ENCODE peak calls at places on chromosome 20, in four cellular contexts. Z is adrenal gland, Y is tibial nerve, P is fibroblast of lung. T is an unnamed sample. For H3K4me1, the result is how much of the 10 kb centered on the place peaks cover.

GRCh38 chr20:45432294-45432693 is 16.4 kb downstream of the PIGT start:
- DNase-seq in P (no peak), Z (no peak), Y (no peak), T (no peak)

GRCh38 chr20:21512634-21513180 is 1.2 kb downstream of the NKX2-2 start:
- DNase-seq in Y (no peak), P (no peak), Z (no peak), T (no peak)

GRCh38 chr20:46220808-46221207 is 87.5 kb downstream of the CDH22 start:
- DNase-seq in P (no peak), Y (no peak), Z (no peak), T (peak)

GRCh38 chr20:20022498-20022897 is 5.3 kb downstream of the NAA20 start:
- DNase-seq in Y (no peak), P (no peak), Z (no peak), T (no peak)

GRCh38 chr20:41183391-41183790 is 46.0 kb downstream of the PLCG1 start:
- DNase-seq in Z (peak), P (no peak), Y (no peak), T (no peak)

GRCh38 chr20:60214901-60215522 is 256.8 kb downstream of the CDH26 start:
- DNase-seq in Z (no peak), P (no peak), Y (no peak), T (no peak)

GRCh38 chr20:50399917-50400704 is 110.1 kb upstream of the PTPN1 start:
- DNase-seq in Z (no peak), P (no peak), Y (no peak), T (no peak)

GRCh38 chr20:51385941-51386530 is 156.5 kb downstream of the NFATC2 start:
- DNase-seq in Z (no peak), Y (no peak), P (peak), T (peak)

GRCh38 chr20:44247676-44248419 is 740 bp downstream of the GDAP1L1 start:
- DNase-seq in P (peak), Z (peak), Y (no peak), T (peak)

GRCh38 chr20:51569815-51570741 is 27.6 kb upstream of the NFATC2 start:
- DNase-seq in Y (no peak), Z (no peak), P (peak), T (no peak)

GRCh38 chr20:4521170-4521968 is 200.3 kb upstream of the PRND start:
- DNase-seq in P (no peak), Z (no peak), Y (no peak), T (no peak)

GRCh38 chr20:63138855-63139341 is 77.0 kb downstream of the YTHDF1 start:
- DNase-seq in P (peak), Y (no peak), Z (no peak), T (no peak)

GRCh38 chr20:1086273-1087213 is 31.9 kb upstream of the PSMF1 start:
- DNase-seq in Y (no peak), P (no peak), Z (no peak), T (no peak)

GRCh38 chr20:1186367-1186991 is 1.7 kb upstream of the TMEM74B start:
- DNase-seq in P (no peak), Z (no peak), Y (no peak), T (no peak)

GRCh38 chr20:45297786-45298497 is 8.7 kb upstream of the RBPJL start:
- DNase-seq in Z (no peak), Y (no peak), P (no peak), T (no peak)

GRCh38 chr20:9072741-9073310 is 3.9 kb downstream of the PLCB4 start:
- DNase-seq in Y (no peak), Z (no peak), P (no peak), T (no peak)

GRCh38 chr20:62401331-62401779 is 5.7 kb downstream of the CABLES2 start:
- DNase-seq in Z (no peak), Y (no peak), P (no peak), T (no peak)

GRCh38 chr20:20780127-20780822 is 67.8 kb upstream of the RALGAPA2 start:
- DNase-seq in Y (peak), Z (peak), P (no peak), T (no peak)

GRCh38 chr20:50987493-50988210 is 29.0 kb downstream of the MOCS3 start:
- DNase-seq in P (peak), Y (peak), Z (peak), T (peak)

GRCh38 chr20:62752181-62752670 is 43.6 kb downstream of the NTSR1 start:
- DNase-seq in Y (no peak), P (no peak), Z (no peak), T (no peak)

GRCh38 chr20:25282796-25283195 is 34.9 kb downstream of the PYGB start:
- DNase-seq in P (no peak), Z (peak), Y (peak), T (no peak)

GRCh38 chr20:55232647-55233046 is 757.3 kb downstream of the DOK5 start:
- DNase-seq in Y (no peak), P (no peak), Z (no peak), T (no peak)

GRCh38 chr20:40442181-40442963 is 246.7 kb downstream of the MAFB start:
- DNase-seq in P (no peak), Y (no peak), Z (no peak), T (no peak)

GRCh38 chr20:49775229-49775693 is 37.4 kb upstream of the SLC9A8 start:
- DNase-seq in Y (no peak), P (peak), Z (peak), T (no peak)

GRCh38 chr20:56372850-56373249 is 14.1 kb downstream of the FAM210B start:
- DNase-seq in Y (no peak), P (no peak), Z (no peak), T (no peak)

GRCh38 chr20:24584538-24585356 is 115.3 kb downstream of the SYNDIG1 start:
- DNase-seq in P (peak), Y (no peak), Z (no peak), T (no peak)

GRCh38 chr20:10795286-10796026 is 121.7 kb upstream of the JAG1 start:
- DNase-seq in Z (no peak), Y (no peak), P (no peak), T (no peak)

GRCh38 chr20:40563296-40563950 is 125.6 kb downstream of the MAFB start:
- DNase-seq in Y (no peak), P (peak), Z (peak), T (no peak)

GRCh38 chr20:31559704-31560093 is 45.4 kb upstream of the ID1 start:
- DNase-seq in P (peak), Z (no peak), Y (no peak), T (no peak)

GRCh38 chr20:6975326-6975725 is 207.8 kb downstream of the BMP2 start:
- DNase-seq in Y (no peak), Z (no peak), P (peak), T (no peak)

GRCh38 chr20:46523696-46524328 is 10.5 kb upstream of the ZNF334 start:
- DNase-seq in Y (no peak), P (peak), Z (no peak), T (no peak)

GRCh38 chr20:62716198-62716940 is 7.7 kb downstream of the NTSR1 start:
- DNase-seq in Y (no peak), Z (no peak), P (peak), T (no peak)

DNA sequence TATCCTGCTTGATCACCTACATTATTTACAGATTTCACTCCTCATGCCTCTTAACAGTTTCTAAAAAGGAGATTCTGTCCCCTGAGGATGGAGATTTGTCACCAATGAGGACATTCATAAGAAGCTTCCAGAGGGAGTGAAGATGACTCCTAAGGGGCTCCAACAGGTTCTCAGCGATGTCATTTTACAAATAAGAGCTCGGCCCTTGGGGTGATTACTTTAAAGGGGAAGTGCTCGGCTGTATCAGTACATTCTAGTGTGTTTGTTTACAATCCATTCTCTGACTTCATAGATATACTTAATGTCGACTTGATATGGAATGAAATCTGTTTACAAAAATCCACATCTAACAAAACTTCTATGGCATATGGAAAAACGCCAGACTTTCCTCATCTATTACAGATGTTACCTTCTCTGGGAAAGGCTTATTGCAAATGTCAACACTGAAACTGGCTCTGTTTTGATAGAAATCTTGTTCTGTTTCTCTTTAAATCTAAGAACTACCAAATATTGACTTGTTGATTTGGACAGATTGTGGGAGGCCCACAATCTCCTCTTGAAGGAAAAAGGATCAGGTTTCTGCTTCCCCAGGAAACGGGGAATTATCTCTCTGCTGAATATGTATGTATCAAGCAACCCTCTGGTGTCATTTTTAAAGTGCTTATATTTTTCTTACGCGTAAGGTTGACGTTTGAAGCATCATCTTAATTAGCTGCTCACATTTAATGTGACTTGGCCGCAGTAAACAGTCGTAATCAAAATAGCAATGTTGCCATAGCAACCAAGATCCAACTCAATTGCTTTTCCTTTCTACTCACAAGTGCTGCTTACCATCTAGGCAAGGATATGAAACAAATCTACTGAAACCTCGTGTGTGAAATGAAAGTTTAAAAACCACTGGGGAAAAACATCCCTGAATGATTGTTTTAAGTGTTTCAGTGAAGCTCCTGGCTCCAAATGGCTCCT is 95.8 kb downstream of the SHLD1 start:
- DNase-seq in Z (no peak), Y (no peak), P (peak), T (no peak)
- H3K4me3 ChIP-seq in Z (no peak), Y (no peak), P (no peak), T (no peak)

DNA sequence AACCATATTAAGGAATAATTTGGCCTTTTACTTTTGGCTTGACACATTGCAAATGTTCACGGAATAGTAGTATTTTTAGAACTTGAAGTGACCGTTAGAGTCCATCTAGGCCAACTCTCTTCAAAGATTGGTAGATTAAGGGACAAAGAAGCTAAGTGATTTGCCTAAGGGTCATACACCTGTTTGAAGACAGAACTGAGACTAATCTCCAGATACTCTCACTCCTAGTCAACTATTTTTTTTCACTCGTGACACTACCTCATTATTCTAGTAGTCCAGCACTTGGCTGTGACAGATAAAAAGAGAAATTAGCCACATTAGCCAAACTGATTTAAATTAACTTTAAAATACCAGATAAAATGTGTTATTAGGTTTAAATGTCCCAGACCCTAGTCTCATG is 10.6 kb downstream of the ACSS2 start:
- DNase-seq in Z (no peak), P (no peak), Y (no peak), T (no peak)
- H3K4me1 ChIP-seq in Z (under half), P (under half), Y (under half), T (under half)

GRCh38 chr20:37358366-37359150 is 12.6 kb downstream of the SRC start:
- DNase-seq in Y (no peak), Z (peak), P (no peak), T (no peak)

GRCh38 chr20:37360515-37361115 is 14.7 kb downstream of the SRC start:
- DNase-seq in Y (no peak), Z (peak), P (no peak), T (no peak)

GRCh38 chr20:37361336-37361735 is 15.4 kb downstream of the SRC start:
- DNase-seq in P (no peak), Y (no peak), Z (no peak), T (no peak)

GRCh38 chr20:37359331-37359730 is 13.4 kb downstream of the SRC start:
- DNase-seq in Z (peak), P (no peak), Y (no peak), T (no peak)

DNA sequence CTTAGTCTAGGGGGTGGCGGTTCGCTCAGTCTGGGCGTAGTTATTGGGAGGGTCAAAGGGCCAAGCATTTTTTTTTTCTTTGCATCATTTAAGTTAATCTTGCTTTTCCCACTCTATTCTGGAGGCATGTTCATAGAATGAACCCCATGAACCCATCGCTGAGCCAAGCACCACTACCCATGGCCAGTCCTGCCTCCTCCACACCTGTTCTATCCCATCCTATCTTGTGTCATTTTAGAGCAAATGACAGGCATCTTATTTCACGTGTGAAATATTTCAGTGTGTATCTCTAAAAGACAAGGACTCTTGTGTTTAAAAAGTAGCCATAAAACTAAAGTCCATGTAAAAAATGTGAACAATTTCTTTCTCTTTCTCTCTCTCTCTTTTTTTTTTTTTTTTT is 13.9 kb downstream of the SRC start:
- DNase-seq in Z (no peak), P (no peak), Y (no peak), T (no peak)
- H3K27ac ChIP-seq in Z (no peak), P (no peak), Y (no peak), T (no peak)

DNA sequence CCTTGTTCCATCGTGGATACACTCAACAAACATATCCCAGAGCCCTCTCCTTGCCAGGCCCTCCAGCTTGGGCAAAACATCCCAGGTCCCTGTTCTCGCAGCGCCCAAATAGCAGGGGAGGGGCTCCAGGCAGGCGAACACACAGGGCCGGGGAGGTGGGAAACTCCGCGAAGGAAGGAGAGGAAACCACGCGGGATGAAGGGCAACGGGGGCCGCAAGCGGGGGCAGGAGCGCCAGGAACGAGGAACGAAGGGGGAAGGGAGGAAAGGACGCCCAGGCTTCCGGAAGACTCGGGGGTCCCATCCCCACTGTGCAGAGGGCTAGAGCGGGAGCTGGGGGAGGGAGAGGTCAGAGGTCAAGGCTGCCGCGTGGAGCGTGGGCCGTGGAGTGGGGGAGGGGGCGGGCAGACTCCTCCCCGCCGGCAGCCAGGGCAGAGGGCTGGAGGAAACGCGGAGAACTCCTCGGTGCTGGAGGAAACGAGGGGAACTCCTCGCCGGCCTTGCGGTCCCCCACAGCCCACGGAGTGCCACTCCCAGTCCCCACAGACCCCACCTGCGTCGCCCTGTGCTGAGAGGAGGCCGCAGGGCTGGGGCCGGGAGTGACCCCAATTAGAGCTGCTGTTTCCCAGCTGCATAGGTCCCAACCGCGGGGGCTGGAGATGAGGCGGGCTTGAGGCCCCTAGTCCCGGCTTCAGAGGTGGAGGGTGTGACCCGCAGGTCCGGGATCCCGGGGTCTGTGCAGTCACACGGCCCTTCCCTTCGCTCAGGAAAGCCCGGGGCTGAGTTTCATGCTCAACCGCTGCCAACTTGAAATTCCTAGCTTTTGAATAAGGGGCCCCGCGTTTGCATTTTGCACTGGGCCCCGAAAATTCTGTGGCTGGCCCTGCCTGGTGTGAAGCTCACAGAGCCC is 1.2 kb upstream of the RBM38 start:
- DNase-seq in P (no peak), Y (no peak), Z (no peak), T (no peak)
- H3K4me3 ChIP-seq in P (no peak), Y (peak), Z (no peak), T (peak)

DNA sequence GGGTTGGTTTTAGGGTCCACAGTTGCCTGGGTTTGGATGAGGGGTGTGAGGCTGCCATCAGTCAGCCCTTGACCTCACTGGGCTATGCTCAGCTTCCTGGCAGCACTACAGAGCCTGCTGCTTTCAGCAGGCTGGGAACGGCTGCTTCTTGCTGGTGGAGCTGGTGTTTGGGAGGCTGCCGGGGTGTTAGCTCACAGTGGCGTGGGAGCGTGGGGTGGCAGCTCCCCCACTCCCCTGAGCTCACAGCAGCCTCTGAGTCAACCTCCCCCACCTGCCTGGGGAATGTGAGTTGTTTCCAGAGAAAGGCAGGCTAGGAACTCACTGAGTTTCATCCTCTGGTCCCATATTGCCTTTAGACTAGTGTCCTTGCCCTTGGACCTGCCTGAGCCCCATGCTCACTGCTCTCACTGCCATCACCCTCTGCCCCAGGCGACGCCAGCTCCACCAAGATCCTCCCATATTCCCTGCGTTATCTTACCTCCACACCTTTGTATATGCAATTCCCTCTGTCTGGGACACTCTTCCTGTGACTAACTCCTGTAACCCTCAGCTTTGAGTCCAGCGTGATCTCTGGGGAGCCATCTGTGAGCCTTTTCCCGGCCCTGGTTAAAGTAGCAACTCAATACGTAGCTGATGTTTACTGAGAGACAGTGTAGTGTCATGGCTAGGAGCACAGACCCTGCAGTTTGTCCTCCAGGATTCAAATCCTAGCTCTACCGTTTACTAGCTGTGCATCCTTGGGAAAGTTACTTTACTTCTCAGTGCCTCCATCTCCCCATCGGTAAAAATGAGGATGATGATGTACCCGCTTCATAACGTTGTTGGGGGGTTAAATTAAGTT is 34.8 kb downstream of the PPP1R16B start:
- DNase-seq in P (no peak), Y (no peak), Z (no peak), T (no peak)
- H3K4me1 ChIP-seq in P (under half), Y (under half), Z (under half), T (under half)

DNA sequence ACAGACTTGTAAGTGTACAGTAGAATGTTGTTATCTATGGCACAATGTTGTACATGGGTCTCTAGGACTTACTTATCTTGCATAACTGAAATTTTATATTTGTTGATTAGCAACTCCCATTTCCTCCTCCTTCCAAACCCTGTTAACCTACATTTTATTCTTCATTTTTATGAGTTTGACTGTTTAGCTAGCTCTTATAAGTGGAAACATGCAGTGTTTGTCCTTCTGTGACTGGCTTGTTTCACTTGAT is 37.9 kb upstream of the BCAS1 start:
- DNase-seq in Y (no peak), P (no peak), Z (no peak), T (no peak)
- H3K27ac ChIP-seq in Y (no peak), P (no peak), Z (no peak), T (no peak)

DNA sequence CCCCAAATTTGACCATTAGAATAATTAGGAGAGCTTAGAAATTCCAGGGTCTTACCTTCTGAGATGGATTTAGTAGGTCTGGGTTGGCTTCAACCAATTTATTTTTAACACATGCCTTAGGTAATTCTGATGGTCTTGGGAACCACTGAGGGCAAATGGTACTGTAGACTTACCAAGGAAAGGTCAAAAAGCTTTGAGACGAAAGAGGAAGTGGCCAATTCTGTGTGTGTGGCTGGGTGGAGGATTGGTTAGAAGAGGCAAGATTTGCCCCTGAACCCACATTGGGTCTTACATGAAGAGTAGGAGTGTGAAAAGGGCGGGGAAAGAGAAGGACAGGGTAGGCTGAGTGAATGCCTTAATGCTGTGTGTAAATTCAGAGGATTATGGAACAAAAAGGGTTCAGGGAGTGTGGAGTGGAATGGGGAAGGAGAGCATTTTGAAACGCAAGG is 2.7 kb downstream of the ITCH start:
- DNase-seq in Y (no peak), Z (no peak), P (no peak), T (no peak)
- H3K4me3 ChIP-seq in Y (no peak), Z (no peak), P (no peak), T (no peak)

GRCh38 chr20:48192109-48192508 is 406.8 kb upstream of the SULF2 start:
- DNase-seq in Y (no peak), P (no peak), Z (no peak), T (no peak)
- H3K4me1 ChIP-seq in Y (under half), P (under half), Z (under half), T (under half)

T was measured in iPS DF 6.9.